ENCODE peak calls at places on chromosome 6, in ten cellular contexts. C, N, J, Z, X, T, A, Y, F and B are unnamed samples.

GRCh38 chr6:139425780-139426179 is 51.3 kb upstream of the CITED2 start:
- DNase-seq in C (no peak), N (no peak), J (no peak), Z (no peak), X (no peak), T (no peak), A (no peak), Y (no peak), F (no peak), B (no peak)

GRCh38 chr6:159097256-159097655 is 52.5 kb upstream of the TAGAP start:
- DNase-seq in C (no peak), N (no peak), J (no peak), Z (no peak), X (no peak), T (no peak), A (no peak), Y (no peak), F (no peak), B (no peak)

GRCh38 chr6:131022691-131023090 is 40.4 kb downstream of the EPB41L2 start:
- DNase-seq in C (no peak), N (no peak), J (no peak), Z (no peak), X (no peak), T (no peak), A (no peak), Y (no peak), F (no peak), B (no peak)

GRCh38 chr6:96812077-96812703 is 25.1 kb downstream of the GPR63 start:
- DNase-seq in C (no peak), N (no peak), J (peak; percentile 31), Z (no peak), X (no peak), T (peak; percentile 8), A (no peak), Y (no peak), F (no peak), B (peak; percentile 34)

GRCh38 chr6:1832844-1833787 is 223.4 kb downstream of the FOXC1 start:
- DNase-seq in C (no peak), N (no peak), J (no peak), Z (no peak), X (peak; percentile 70), T (peak; percentile 61), A (no peak), Y (no peak), F (no peak), B (no peak)

GRCh38 chr6:46526607-46527006 is 35.4 kb upstream of the RCAN2 start:
- DNase-seq in C (no peak), N (no peak), J (no peak), Z (no peak), X (no peak), T (no peak), A (no peak), Y (no peak), F (no peak), B (no peak)

GRCh38 chr6:32815115-32815514 is 1.7 kb downstream of the HLA-DOB start:
- DNase-seq in C (no peak), N (no peak), J (no peak), Z (peak; percentile 91), X (no peak), T (no peak), A (no peak), Y (no peak), F (no peak), B (no peak)

GRCh38 chr6:93142382-93142781 is 277.0 kb downstream of the EPHA7 start:
- DNase-seq in C (no peak), N (no peak), J (no peak), Z (no peak), X (no peak), T (no peak), A (no peak), Y (no peak), F (no peak), B (no peak)

GRCh38 chr6:25280617-25280990 is 1.4 kb downstream of the CARMIL1 start:
- DNase-seq in C (peak; percentile 32), N (peak; percentile 19), J (no peak), Z (no peak), X (no peak), T (no peak), A (peak; percentile 31), Y (no peak), F (no peak), B (no peak)

GRCh38 chr6:43013020-43013842 is 515 bp downstream of the MEA1 start:
- DNase-seq in C (no peak), N (no peak), J (no peak), Z (peak; percentile 21), X (no peak), T (peak; percentile 65), A (no peak), Y (no peak), F (no peak), B (no peak)

GRCh38 chr6:170522565-170523183 is 30.4 kb downstream of the PSMB1 start:
- DNase-seq in C (peak; percentile 11), N (peak; percentile 57), J (peak; percentile 18), Z (peak; percentile 16), X (no peak), T (peak; percentile 40), A (peak; percentile 54), Y (peak; percentile 33), F (no peak), B (no peak)

GRCh38 chr6:14177413-14178082 is 60.0 kb downstream of the CD83 start:
- DNase-seq in C (no peak), N (no peak), J (no peak), Z (peak; percentile 19), X (no peak), T (no peak), A (no peak), Y (no peak), F (no peak), B (no peak)

GRCh38 chr6:157885211-157885788 is 62.3 kb downstream of the SNX9 start:
- DNase-seq in C (no peak), N (no peak), J (no peak), Z (no peak), X (no peak), T (no peak), A (no peak), Y (no peak), F (no peak), B (no peak)

GRCh38 chr6:121592261-121592935 is 157.0 kb downstream of the GJA1 start:
- DNase-seq in C (no peak), N (no peak), J (no peak), Z (no peak), X (no peak), T (no peak), A (no peak), Y (no peak), F (no peak), B (no peak)

GRCh38 chr6:162181741-162182401 is 545.7 kb downstream of the PRKN start:
- DNase-seq in C (no peak), N (no peak), J (no peak), Z (peak; percentile 58), X (no peak), T (peak; percentile 10), A (no peak), Y (no peak), F (no peak), B (no peak)

GRCh38 chr6:28747083-28747630 is 176.6 kb downstream of the TRIM27 start:
- DNase-seq in C (no peak), N (no peak), J (peak; percentile 16), Z (no peak), X (no peak), T (no peak), A (no peak), Y (no peak), F (no peak), B (no peak)
- H3K4me3 ChIP-seq in C (peak overlapping the region; percentile 52), N (no peak overlapping the region), J (no peak overlapping the region), Z (no peak overlapping the region), X (no peak overlapping the region), T (no peak overlapping the region), A (peak overlapping the region; percentile 6), Y (peak overlapping the region; percentile 65), F (no peak overlapping the region), B (peak overlapping the region; percentile 81)

GRCh38 chr6:167078745-167079144 is 44.2 kb upstream of the CCR6 start:
- DNase-seq in C (no peak), N (no peak), J (no peak), Z (no peak), X (no peak), T (no peak), A (no peak), Y (no peak), F (no peak), B (no peak)
- H3K4me3 ChIP-seq in C (no peak overlapping the region), N (no peak overlapping the region), J (no peak overlapping the region), Z (no peak overlapping the region), X (no peak overlapping the region), T (no peak overlapping the region), A (no peak overlapping the region), Y (no peak overlapping the region), F (no peak overlapping the region), B (no peak overlapping the region)

GRCh38 chr6:29925341-29926080 is 16.8 kb upstream of the HLA-A start:
- DNase-seq in C (no peak), N (no peak), J (no peak), Z (no peak), X (no peak), T (no peak), A (no peak), Y (no peak), F (no peak), B (no peak)
- H3K4me3 ChIP-seq in C (no peak overlapping the region), N (peak overlapping the region; percentile 74), J (peak overlapping the region; percentile 83), Z (peak overlapping the region; percentile 60), X (no peak overlapping the region), T (peak overlapping the region; percentile 65), A (no peak overlapping the region), Y (no peak overlapping the region), F (no peak overlapping the region), B (no peak overlapping the region)

GRCh38 chr6:137919512-137919823 is 52.4 kb downstream of the TNFAIP3 start:
- DNase-seq in C (no peak), N (no peak), J (peak; percentile 12), Z (no peak), X (no peak), T (no peak), A (no peak), Y (no peak), F (no peak), B (no peak)

GRCh38 chr6:137915778-137916177 is 48.7 kb downstream of the TNFAIP3 start:
- DNase-seq in C (no peak), N (no peak), J (no peak), Z (no peak), X (no peak), T (no peak), A (no peak), Y (no peak), F (no peak), B (no peak)

GRCh38 chr6:137920331-137920730 is 53.3 kb downstream of the TNFAIP3 start:
- DNase-seq in C (no peak), N (no peak), J (no peak), Z (no peak), X (no peak), T (no peak), A (no peak), Y (no peak), F (no peak), B (no peak)

GRCh38 chr6:137919837-137920304 is 52.8 kb downstream of the TNFAIP3 start:
- DNase-seq in C (no peak), N (no peak), J (peak; percentile 17), Z (no peak), X (no peak), T (no peak), A (no peak), Y (no peak), F (no peak), B (no peak)

DNA sequence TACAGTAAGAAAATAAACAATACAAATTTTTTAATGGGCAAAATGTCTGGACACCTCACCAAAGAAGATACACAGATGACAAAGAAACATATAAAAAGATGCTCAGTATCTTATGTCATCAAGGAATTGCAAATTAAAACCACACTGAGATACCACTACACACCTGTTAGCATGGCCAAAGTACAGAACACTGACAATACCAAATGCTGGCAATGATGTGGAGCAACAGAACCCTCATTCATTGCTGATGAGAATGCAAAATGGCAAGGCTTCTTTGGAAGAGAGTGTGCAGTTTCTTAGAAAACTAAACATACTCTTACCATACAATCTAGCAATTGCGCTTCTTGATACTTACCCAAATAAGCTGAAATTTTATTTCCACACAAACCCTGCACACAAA is 50.5 kb downstream of the TNFAIP3 start:
- DNase-seq in C (no peak), N (no peak), J (no peak), Z (no peak), X (no peak), T (no peak), A (no peak), Y (no peak), F (no peak), B (no peak)
- H3K4me3 ChIP-seq in C (no peak overlapping the region), N (no peak overlapping the region), J (no peak overlapping the region), Z (no peak overlapping the region), X (no peak overlapping the region), T (no peak overlapping the region), A (no peak overlapping the region), Y (no peak overlapping the region), F (no peak overlapping the region), B (no peak overlapping the region)